ENCODE peak calls at places on chromosomes 16 and 17, in seven cellular contexts. H, B, N, V, A, T and U are unnamed samples.

GRCh38 chr16:67645397-67646121 is 615 bp downstream of the CARMIL2 start:
- DNase-seq in H (no peak), B (no peak), N (no peak), V (no peak), A (peak), T (no peak), U (no peak)

GRCh38 chr17:19706791-19707727 is 9.3 kb downstream of the SLC47A2 start:
- DNase-seq in H (peak), B (no peak), N (no peak), V (peak), A (no peak), T (no peak), U (no peak)

GRCh38 chr16:57519796-57520360 is 16.5 kb downstream of the CCDC102A start:
- DNase-seq in H (peak), B (no peak), N (peak), V (peak), A (peak), T (peak), U (peak)

GRCh38 chr17:8143581-8144400 is 8.4 kb downstream of the PER1 start:
- DNase-seq in H (no peak), B (no peak), N (no peak), V (no peak), A (no peak), T (no peak), U (no peak)

GRCh38 chr16:8519179-8519578 is 71.1 kb downstream of the TMEM114 start:
- DNase-seq in H (no peak), B (no peak), N (peak), V (no peak), A (no peak), T (no peak), U (no peak)

GRCh38 chr16:84237994-84238750 is 1.6 kb downstream of the KCNG4 start:
- DNase-seq in H (no peak), B (no peak), N (no peak), V (no peak), A (no peak), T (no peak), U (no peak)

GRCh38 chr17:17320911-17321220 is 17.7 kb downstream of the NT5M start:
- DNase-seq in H (no peak), B (no peak), N (no peak), V (no peak), A (no peak), T (no peak), U (no peak)

GRCh38 chr17:66923881-66924280 is 40.6 kb upstream of the CACNG4 start:
- DNase-seq in H (no peak), B (no peak), N (no peak), V (no peak), A (no peak), T (no peak), U (no peak)

GRCh38 chr17:37642706-37643105 is 540 bp downstream of the DDX52 start:
- DNase-seq in H (no peak), B (peak), N (no peak), V (no peak), A (no peak), T (peak), U (no peak)

GRCh38 chr17:69473801-69474170 is 59.3 kb downstream of the MAP2K6 start:
- DNase-seq in H (no peak), B (no peak), N (no peak), V (no peak), A (no peak), T (peak), U (no peak)

GRCh38 chr17:37752482-37752881 is 7.6 kb upstream of the HNF1B start:
- DNase-seq in H (no peak), B (no peak), N (no peak), V (no peak), A (no peak), T (peak), U (no peak)

GRCh38 chr17:30514895-30515596 is 37.8 kb downstream of the GOSR1 start:
- DNase-seq in H (no peak), B (no peak), N (no peak), V (no peak), A (no peak), T (no peak), U (no peak)

GRCh38 chr16:2090819-2091721 is 43.3 kb downstream of the TSC2 start:
- DNase-seq in H (no peak), B (peak), N (peak), V (no peak), A (no peak), T (peak), U (no peak)

GRCh38 chr17:1179635-1180433 is at the start of gene ABR:
- DNase-seq in H (peak), B (no peak), N (no peak), V (no peak), A (peak), T (peak), U (peak)

GRCh38 chr17:69323806-69324205 is 3.1 kb downstream of the ABCA5 start:
- DNase-seq in H (no peak), B (no peak), N (no peak), V (no peak), A (no peak), T (no peak), U (no peak)

GRCh38 chr17:42647778-42648177 is 11.3 kb upstream of the TUBG2 start:
- DNase-seq in H (no peak), B (no peak), N (no peak), V (no peak), A (no peak), T (no peak), U (no peak)

GRCh38 chr16:86051376-86052114 is 152.6 kb downstream of the IRF8 start:
- DNase-seq in H (no peak), B (no peak), N (no peak), V (no peak), A (peak), T (peak), U (no peak)

GRCh38 chr17:9408381-9408780 is 167.2 kb downstream of the STX8 start:
- DNase-seq in H (no peak), B (no peak), N (no peak), V (no peak), A (no peak), T (peak), U (no peak)

GRCh38 chr17:64331946-64332493 is 58.6 kb downstream of the PECAM1 start:
- DNase-seq in H (no peak), B (no peak), N (peak), V (no peak), A (peak), T (peak), U (no peak)

GRCh38 chr16:23505942-23506605 is 4.2 kb downstream of the GGA2 start:
- DNase-seq in H (no peak), B (no peak), N (peak), V (no peak), A (no peak), T (peak), U (no peak)

GRCh38 chr16:23506606-23506994 is 3.7 kb downstream of the GGA2 start:
- DNase-seq in H (no peak), B (no peak), N (no peak), V (no peak), A (peak), T (no peak), U (no peak)

GRCh38 chr16:23504076-23504452 is 6.2 kb downstream of the GGA2 start:
- DNase-seq in H (no peak), B (no peak), N (peak), V (no peak), A (no peak), T (peak), U (no peak)

GRCh38 chr16:23505180-23505665 is 5.1 kb downstream of the GGA2 start:
- DNase-seq in H (no peak), B (no peak), N (no peak), V (no peak), A (no peak), T (no peak), U (no peak)

DNA sequence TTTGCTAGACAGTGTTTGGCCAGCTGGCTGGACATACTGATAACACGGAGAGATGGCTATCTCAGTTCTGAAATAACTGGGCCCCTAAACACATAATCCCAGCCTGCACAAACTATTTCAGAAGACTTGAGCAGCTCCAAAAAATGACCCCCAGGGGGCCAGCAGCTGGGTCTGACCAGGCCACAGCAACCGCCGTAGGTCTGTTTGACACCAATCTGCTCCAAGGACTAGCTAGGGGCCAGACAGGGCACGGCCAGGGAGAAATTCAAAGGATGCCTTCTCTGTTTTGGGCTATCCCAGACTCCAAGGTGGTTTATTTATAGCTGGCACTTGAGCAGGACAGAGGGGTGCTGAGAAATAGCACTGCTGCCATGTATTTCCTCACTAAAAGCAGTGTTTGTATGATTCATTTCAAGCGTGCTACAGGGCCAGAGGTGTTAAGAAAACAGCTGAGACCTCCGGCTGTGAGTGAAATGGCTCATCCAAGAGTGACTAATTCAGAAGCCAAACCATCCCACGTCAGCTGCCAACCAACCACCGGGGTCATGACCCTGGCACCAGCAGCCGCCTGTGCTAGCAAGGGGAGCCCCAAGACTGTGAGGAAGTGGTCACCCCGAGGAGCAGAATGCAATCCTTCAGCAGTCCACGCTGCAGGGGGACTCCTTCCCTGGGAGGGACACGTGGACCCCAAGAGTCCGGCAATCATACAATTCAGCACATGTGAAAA is 5.7 kb downstream of the GGA2 start:
- DNase-seq in H (no peak), B (no peak), N (peak), V (no peak), A (peak), T (peak), U (peak)
- H3K4me3 ChIP-seq in H (no peak), B (no peak), N (no peak), V (no peak), A (no peak), T (peak), U (no peak)

DNA sequence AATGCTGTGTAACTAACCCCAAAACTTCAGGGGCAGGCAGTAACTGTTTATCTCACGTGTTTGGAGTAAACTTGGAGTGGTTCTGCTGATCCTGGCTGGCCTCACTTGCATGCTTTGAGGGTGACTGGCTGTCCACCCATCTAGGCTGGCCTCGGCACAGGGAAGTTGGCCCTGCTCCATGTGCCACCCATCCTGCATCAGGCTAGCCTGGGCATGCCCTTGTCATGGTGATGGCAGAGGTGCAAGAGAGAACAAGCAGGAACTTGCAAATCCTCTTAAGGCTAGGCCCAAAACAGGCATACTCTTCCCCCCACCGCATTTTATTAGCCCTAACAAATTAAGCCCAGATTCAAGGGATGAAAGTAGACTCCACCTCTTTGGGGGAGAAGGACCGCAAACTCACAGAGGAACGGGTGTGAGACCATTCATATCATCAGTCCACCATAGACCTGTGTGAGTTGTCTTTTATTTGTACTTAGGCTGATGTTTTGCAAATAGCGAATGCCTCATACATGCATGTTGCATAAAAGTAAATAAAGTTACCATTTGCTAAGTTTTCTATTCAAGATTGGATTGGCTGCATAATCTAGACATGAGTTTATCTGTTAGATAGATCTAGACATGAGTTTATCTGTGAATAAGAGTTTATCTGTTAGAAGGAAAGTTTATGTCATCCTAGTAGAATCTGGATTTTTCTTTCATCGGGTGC is 221.0 kb downstream of the CCDC182 start:
- DNase-seq in H (no peak), B (no peak), N (peak), V (peak), A (no peak), T (peak), U (peak)
- H3K4me3 ChIP-seq in H (no peak), B (no peak), N (no peak), V (peak), A (no peak), T (no peak), U (no peak)

GRCh38 chr16:56121156-56121500 is 70.2 kb upstream of the GNAO1 start:
- DNase-seq in H (no peak), B (no peak), N (no peak), V (no peak), A (no peak), T (no peak), U (no peak)
- H3K4me3 ChIP-seq in H (no peak), B (no peak), N (no peak), V (no peak), A (no peak), T (no peak), U (no peak)

GRCh38 chr17:82863941-82864720 is 24.3 kb upstream of the ZNF750 start:
- DNase-seq in H (no peak), B (peak), N (no peak), V (peak), A (peak), T (peak), U (no peak)
- H3K4me3 ChIP-seq in H (no peak), B (peak), N (no peak), V (no peak), A (no peak), T (no peak), U (no peak)

GRCh38 chr17:33925650-33926049 is 329.4 kb upstream of the CCL2 start:
- DNase-seq in H (no peak), B (no peak), N (no peak), V (no peak), A (no peak), T (no peak), U (no peak)

GRCh38 chr17:33927732-33928133 is 327.4 kb upstream of the CCL2 start:
- DNase-seq in H (no peak), B (peak), N (no peak), V (no peak), A (no peak), T (peak), U (no peak)

GRCh38 chr17:33924105-33924504 is 331.0 kb upstream of the CCL2 start:
- DNase-seq in H (no peak), B (no peak), N (no peak), V (no peak), A (no peak), T (no peak), U (no peak)

GRCh38 chr17:33932996-33933395 is 322.1 kb upstream of the CCL2 start:
- DNase-seq in H (no peak), B (no peak), N (no peak), V (no peak), A (no peak), T (no peak), U (no peak)

DNA sequence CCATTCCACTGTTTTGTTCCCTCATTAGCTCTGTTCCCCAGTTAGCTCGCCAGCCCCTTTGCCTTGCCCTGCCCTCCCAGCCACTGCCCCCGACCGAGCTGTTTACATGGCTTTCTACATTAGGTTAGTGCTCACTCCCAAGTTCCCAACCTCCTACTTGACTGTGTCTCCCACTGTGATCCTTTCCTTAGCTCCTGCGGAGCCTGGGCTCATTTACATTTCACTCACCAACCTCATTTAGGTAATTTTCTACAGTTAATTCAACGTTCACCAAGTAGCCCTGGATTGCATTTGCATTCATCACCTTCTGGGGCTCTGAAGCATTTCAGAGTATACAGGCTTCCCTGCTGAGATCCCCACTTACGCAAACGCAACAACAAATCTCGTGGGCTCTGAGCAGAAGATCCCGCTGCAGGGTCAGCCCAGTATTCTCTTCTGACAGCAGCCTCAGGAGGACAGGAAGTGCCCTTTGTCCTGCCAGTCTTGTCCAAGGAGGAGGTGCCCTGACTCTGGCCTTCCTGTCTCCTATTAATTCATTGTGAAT is 325.8 kb upstream of the CCL2 start:
- DNase-seq in H (no peak), B (no peak), N (no peak), V (no peak), A (no peak), T (no peak), U (no peak)
- H3K4me3 ChIP-seq in H (no peak), B (no peak), N (no peak), V (no peak), A (no peak), T (no peak), U (no peak)

GRCh38 chr17:81032641-81033422 is 2.1 kb upstream of the BAIAP2 start:
- DNase-seq in H (no peak), B (no peak), N (no peak), V (peak), A (peak), T (no peak), U (no peak)
- H3K4me3 ChIP-seq in H (no peak), B (no peak), N (no peak), V (peak), A (no peak), T (no peak), U (no peak)

GRCh38 chr16:78045865-78046581 is 23.7 kb downstream of the CLEC3A start:
- DNase-seq in H (peak), B (no peak), N (peak), V (no peak), A (peak), T (peak), U (peak)
- H3K4me3 ChIP-seq in H (no peak), B (no peak), N (no peak), V (no peak), A (no peak), T (no peak), U (no peak)

GRCh38 chr17:80890551-80890930 is 101.1 kb upstream of the CHMP6 start:
- DNase-seq in H (no peak), B (no peak), N (no peak), V (no peak), A (peak), T (no peak), U (peak)

GRCh38 chr17:80891096-80892018 is 100.3 kb upstream of the CHMP6 start:
- DNase-seq in H (no peak), B (peak), N (peak), V (no peak), A (peak), T (peak), U (peak)

GRCh38 chr17:80892900-80893603 is 98.6 kb upstream of the CHMP6 start:
- DNase-seq in H (no peak), B (no peak), N (no peak), V (no peak), A (no peak), T (peak), U (no peak)

GRCh38 chr17:80893604-80894438 is 97.8 kb upstream of the CHMP6 start:
- DNase-seq in H (no peak), B (no peak), N (no peak), V (no peak), A (no peak), T (no peak), U (no peak)

GRCh38 chr17:80892019-80892855 is 99.4 kb upstream of the CHMP6 start:
- DNase-seq in H (no peak), B (no peak), N (peak), V (no peak), A (peak), T (peak), U (peak)
- H3K4me3 ChIP-seq in H (no peak), B (no peak), N (no peak), V (no peak), A (no peak), T (peak), U (no peak)

GRCh38 chr17:75457047-75457654 is 716 bp downstream of the TMEM94 start:
- DNase-seq in H (peak), B (no peak), N (no peak), V (peak), A (peak), T (peak), U (peak)
- H3K4me3 ChIP-seq in H (peak), B (peak), N (peak), V (peak), A (peak), T (peak), U (peak)